ENCODE peak calls at places on chromosome 16, in five cellular contexts. One of them, this sample, is unnamed.

GRCh38 chr16:66857437-66857836 is 13.2 kb downstream of the CA7 start:
- DNase-seq in adrenal gland: no peak
- DNase-seq in sigmoid colon: no peak
- DNase-seq in GM13976: no peak
- DNase-seq in fibroblast of mammary gland: no peak
- DNase-seq in this sample: no peak

GRCh38 chr16:66961065-66961744 is at the start of gene CES3:
- DNase-seq in GM13976: peak; percentile 77
- DNase-seq in sigmoid colon: no peak
- DNase-seq in fibroblast of mammary gland: peak; percentile 59
- DNase-seq in adrenal gland: peak; percentile 85
- DNase-seq in this sample: no peak

GRCh38 chr16:69321080-69321479 is 9.3 kb downstream of the PDF start:
- DNase-seq in sigmoid colon: peak; percentile 44
- DNase-seq in fibroblast of mammary gland: no peak
- DNase-seq in adrenal gland: no peak
- DNase-seq in GM13976: no peak
- DNase-seq in this sample: no peak

GRCh38 chr16:72195609-72196008 is 23.7 kb upstream of the PMFBP1 start:
- DNase-seq in GM13976: no peak
- DNase-seq in adrenal gland: no peak
- DNase-seq in sigmoid colon: no peak
- DNase-seq in fibroblast of mammary gland: no peak
- DNase-seq in this sample: no peak

GRCh38 chr16:12703935-12704334 is 99.8 kb downstream of the CPPED1 start:
- DNase-seq in sigmoid colon: no peak
- DNase-seq in fibroblast of mammary gland: peak; percentile 41
- DNase-seq in adrenal gland: peak; percentile 41
- DNase-seq in GM13976: no peak
- DNase-seq in this sample: no peak

GRCh38 chr16:65070831-65071230 is 51.0 kb downstream of the CDH11 start:
- DNase-seq in GM13976: no peak
- DNase-seq in fibroblast of mammary gland: peak; percentile 100
- DNase-seq in adrenal gland: peak; percentile 95
- DNase-seq in sigmoid colon: peak; percentile 80
- DNase-seq in this sample: peak; percentile 86

GRCh38 chr16:51759329-51759728 is 608.3 kb upstream of the SALL1 start:
- DNase-seq in sigmoid colon: no peak
- DNase-seq in adrenal gland: no peak
- DNase-seq in fibroblast of mammary gland: no peak
- DNase-seq in GM13976: no peak
- DNase-seq in this sample: no peak

GRCh38 chr16:46895399-46896313 is 11.5 kb downstream of the GPT2 start:
- DNase-seq in adrenal gland: no peak
- DNase-seq in sigmoid colon: no peak
- DNase-seq in GM13976: no peak
- DNase-seq in fibroblast of mammary gland: no peak
- DNase-seq in this sample: no peak

GRCh38 chr16:55697867-55698266 is 42.1 kb downstream of the SLC6A2 start:
- DNase-seq in GM13976: no peak
- DNase-seq in adrenal gland: peak; percentile 14
- DNase-seq in sigmoid colon: no peak
- DNase-seq in fibroblast of mammary gland: no peak
- DNase-seq in this sample: no peak

GRCh38 chr16:11391576-11391975 is 46.3 kb downstream of the RMI2 start:
- DNase-seq in fibroblast of mammary gland: no peak
- DNase-seq in GM13976: no peak
- DNase-seq in adrenal gland: no peak
- DNase-seq in sigmoid colon: peak; percentile 61
- DNase-seq in this sample: no peak

GRCh38 chr16:88697831-88698693 is 8.1 kb downstream of the RNF166 start:
- DNase-seq in sigmoid colon: no peak
- DNase-seq in fibroblast of mammary gland: no peak
- DNase-seq in adrenal gland: no peak
- DNase-seq in GM13976: no peak
- DNase-seq in this sample: no peak
- TF ChIP-seq CTCF in sigmoid colon: no peak
- TF ChIP-seq CTCF in fibroblast of mammary gland: peak; percentile 10
- TF ChIP-seq CTCF in adrenal gland: no peak
- TF ChIP-seq CTCF in GM13976: peak; percentile 28
- TF ChIP-seq CTCF in this sample: peak; percentile 34

GRCh38 chr16:84596161-84596560 is 21.7 kb downstream of the COTL1 start:
- DNase-seq in sigmoid colon: no peak
- DNase-seq in GM13976: no peak
- DNase-seq in adrenal gland: no peak
- DNase-seq in fibroblast of mammary gland: no peak
- DNase-seq in this sample: no peak
- TF ChIP-seq CTCF in sigmoid colon: no peak
- TF ChIP-seq CTCF in GM13976: no peak
- TF ChIP-seq CTCF in adrenal gland: no peak
- TF ChIP-seq CTCF in fibroblast of mammary gland: no peak
- TF ChIP-seq CTCF in this sample: no peak

GRCh38 chr16:85592700-85593502 is 20.2 kb upstream of the GSE1 start:
- DNase-seq in adrenal gland: no peak
- DNase-seq in sigmoid colon: no peak
- DNase-seq in fibroblast of mammary gland: peak; percentile 62
- DNase-seq in GM13976: no peak
- DNase-seq in this sample: no peak
- TF ChIP-seq CTCF in adrenal gland: no peak
- TF ChIP-seq CTCF in sigmoid colon: no peak
- TF ChIP-seq CTCF in fibroblast of mammary gland: no peak
- TF ChIP-seq CTCF in GM13976: no peak
- TF ChIP-seq CTCF in this sample: no peak

DNA sequence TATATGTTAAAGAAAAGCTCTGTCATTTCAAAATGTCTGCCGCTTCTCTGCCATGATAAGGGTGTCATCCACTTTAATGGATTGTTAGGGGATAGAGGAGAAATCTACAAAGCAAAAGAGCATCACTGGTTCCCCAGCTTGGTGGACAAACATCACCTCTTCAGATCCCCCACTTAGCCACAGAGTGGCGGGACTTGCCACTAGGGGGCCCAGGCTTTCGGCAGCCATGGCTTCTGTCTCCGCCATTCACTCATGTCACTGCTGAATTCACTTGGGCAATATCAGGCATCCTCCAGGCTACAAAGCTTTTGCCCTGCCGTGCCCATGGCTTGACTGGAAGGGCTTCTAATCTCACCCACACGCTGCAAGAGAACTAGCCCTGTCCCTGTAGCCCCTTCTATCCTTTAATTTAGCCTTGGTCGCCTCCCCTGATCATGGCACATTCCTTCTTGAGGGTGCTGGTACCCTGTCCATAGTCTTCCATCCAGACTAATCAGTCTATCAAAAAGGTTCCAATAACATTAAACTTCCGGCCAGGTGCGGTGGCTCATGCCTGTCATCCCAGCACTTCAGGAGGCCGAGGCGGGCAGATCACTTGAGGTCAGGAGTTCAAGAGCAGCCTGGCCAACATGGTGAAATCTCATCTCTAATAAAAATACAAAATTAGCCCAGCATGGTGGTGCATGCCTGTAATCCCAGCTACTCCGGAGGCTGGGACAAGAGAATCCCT is 34.7 kb downstream of the SBK1 start:
- DNase-seq in fibroblast of mammary gland: peak; percentile 34
- DNase-seq in GM13976: peak; percentile 86
- DNase-seq in adrenal gland: peak; percentile 69
- DNase-seq in sigmoid colon: peak; percentile 63
- DNase-seq in this sample: no peak
- TF ChIP-seq CTCF in fibroblast of mammary gland: peak; percentile 79
- TF ChIP-seq CTCF in GM13976: peak; percentile 72
- TF ChIP-seq CTCF in adrenal gland: peak; percentile 68
- TF ChIP-seq CTCF in sigmoid colon: no peak
- TF ChIP-seq CTCF in this sample: peak; percentile 76

DNA sequence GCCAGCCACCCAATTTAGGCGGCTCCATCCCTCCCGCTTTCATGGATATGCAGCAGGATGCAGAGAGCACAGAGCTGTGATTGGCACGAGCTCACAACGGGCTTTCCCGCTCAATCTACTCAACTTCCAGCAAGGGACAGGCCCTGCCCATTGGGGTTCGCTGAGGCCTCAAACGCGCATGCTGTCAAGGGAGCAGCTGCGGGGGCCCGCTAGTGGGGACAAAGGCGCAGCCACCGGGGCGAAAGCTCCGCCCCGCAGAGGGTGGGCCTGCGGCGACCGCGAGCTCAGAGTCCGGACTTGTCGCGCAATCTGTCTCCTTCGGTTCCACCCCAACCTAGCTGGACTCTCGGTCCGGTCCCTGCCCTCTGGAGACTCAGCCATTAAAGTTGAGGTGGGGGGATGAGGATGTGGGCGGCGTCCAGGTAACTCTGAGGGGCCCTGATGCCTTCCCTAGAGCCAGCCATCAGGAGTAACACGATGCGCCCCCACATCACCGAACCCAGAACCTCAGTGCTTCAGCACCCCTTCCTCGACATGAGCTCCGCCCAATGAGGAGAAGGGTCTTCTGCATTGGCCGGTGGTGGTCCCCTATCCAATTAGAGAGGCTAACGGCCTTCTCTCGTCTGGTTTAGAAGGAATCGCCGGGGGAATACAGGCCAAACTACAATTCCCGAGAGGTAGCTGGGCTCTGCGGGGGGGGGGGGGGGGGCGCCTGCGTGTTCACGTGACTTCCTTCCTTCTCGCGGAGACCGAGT is 489 bp upstream of the NFATC3 start:
- DNase-seq in sigmoid colon: peak; percentile 95
- DNase-seq in adrenal gland: peak; percentile 96
- DNase-seq in GM13976: peak; percentile 92
- DNase-seq in fibroblast of mammary gland: peak; percentile 60
- DNase-seq in this sample: no peak
- TF ChIP-seq CTCF in sigmoid colon: no peak
- TF ChIP-seq CTCF in adrenal gland: no peak
- TF ChIP-seq CTCF in GM13976: peak; percentile 17
- TF ChIP-seq CTCF in fibroblast of mammary gland: no peak
- TF ChIP-seq CTCF in this sample: no peak